ENCODE peak calls at places on chromosomes 12 and 14, in five cellular contexts. One of them, this sample, is unnamed.

GRCh38 chr14:91796622-91797347 is 64.9 kb upstream of the CATSPERB start:
- DNase-seq in WTC11: no peak
- DNase-seq in A549: no peak
- DNase-seq in GM12878: no peak
- DNase-seq in K562: no peak
- DNase-seq in this sample: no peak

GRCh38 chr14:51167587-51168219 is 72.3 kb upstream of the TMX1 start:
- DNase-seq in A549: no peak
- DNase-seq in WTC11: no peak
- DNase-seq in GM12878: no peak
- DNase-seq in K562: no peak
- DNase-seq in this sample: no peak

GRCh38 chr14:30020271-30020670 is 92.6 kb upstream of the PRKD1 start:
- DNase-seq in A549: no peak
- DNase-seq in K562: no peak
- DNase-seq in WTC11: no peak
- DNase-seq in GM12878: no peak
- DNase-seq in this sample: no peak

GRCh38 chr12:113242018-113242418 is 20.8 kb downstream of the TPCN1 start:
- DNase-seq in GM12878: no peak
- DNase-seq in A549: no peak
- DNase-seq in K562: no peak
- DNase-seq in WTC11: no peak
- DNase-seq in this sample: no peak

GRCh38 chr14:51439896-51440295 is 199.8 kb downstream of the TMX1 start:
- DNase-seq in GM12878: no peak
- DNase-seq in K562: no peak
- DNase-seq in WTC11: no peak
- DNase-seq in A549: no peak
- DNase-seq in this sample: no peak

GRCh38 chr12:15700595-15700994 is 88.6 kb downstream of the EPS8 start:
- DNase-seq in WTC11: no peak
- DNase-seq in A549: peak
- DNase-seq in GM12878: peak
- DNase-seq in K562: no peak
- DNase-seq in this sample: no peak

GRCh38 chr12:105330938-105331804 is 680 bp downstream of the C12orf75 start:
- DNase-seq in K562: peak
- DNase-seq in WTC11: peak
- DNase-seq in GM12878: no peak
- DNase-seq in A549: peak
- DNase-seq in this sample: no peak

GRCh38 chr14:33165144-33165925 is 226.7 kb downstream of the NPAS3 start:
- DNase-seq in GM12878: no peak
- DNase-seq in K562: no peak
- DNase-seq in WTC11: no peak
- DNase-seq in A549: no peak
- DNase-seq in this sample: no peak

GRCh38 chr14:75885829-75886228 is 96.0 kb downstream of the TGFB3 start:
- DNase-seq in GM12878: no peak
- DNase-seq in A549: no peak
- DNase-seq in WTC11: no peak
- DNase-seq in K562: no peak
- DNase-seq in this sample: no peak

GRCh38 chr12:61857968-61858367 is 402.2 kb upstream of the USP15 start:
- DNase-seq in GM12878: no peak
- DNase-seq in K562: no peak
- DNase-seq in WTC11: no peak
- DNase-seq in A549: no peak
- DNase-seq in this sample: no peak

GRCh38 chr12:45336762-45337596 is 121.1 kb downstream of the ANO6 start:
- DNase-seq in A549: peak
- DNase-seq in GM12878: no peak
- DNase-seq in K562: no peak
- DNase-seq in WTC11: no peak
- DNase-seq in this sample: no peak

GRCh38 chr12:95625012-95625411 is 73.7 kb upstream of the USP44 start:
- DNase-seq in K562: no peak
- DNase-seq in WTC11: no peak
- DNase-seq in A549: no peak
- DNase-seq in GM12878: no peak
- DNase-seq in this sample: no peak

GRCh38 chr14:76375484-76375883 is 453 bp upstream of the ESRRB start:
- DNase-seq in WTC11: no peak
- DNase-seq in K562: no peak
- DNase-seq in A549: no peak
- DNase-seq in GM12878: no peak
- DNase-seq in this sample: no peak

GRCh38 chr12:62934799-62935674 is at the start of gene PPM1H:
- DNase-seq in K562: peak
- DNase-seq in GM12878: no peak
- DNase-seq in A549: peak
- DNase-seq in WTC11: peak
- DNase-seq in this sample: peak

GRCh38 chr12:52070243-52070925 is 606 bp downstream of the ATG101 start:
- DNase-seq in WTC11: no peak
- DNase-seq in K562: no peak
- DNase-seq in A549: no peak
- DNase-seq in GM12878: no peak
- DNase-seq in this sample: no peak

GRCh38 chr12:7667025-7667575 is 1.4 kb upstream of the APOBEC1 start:
- DNase-seq in GM12878: no peak
- DNase-seq in A549: peak
- DNase-seq in WTC11: no peak
- DNase-seq in K562: no peak
- DNase-seq in this sample: peak

GRCh38 chr12:68405292-68405900 is 73.2 kb upstream of the MDM1 start:
- DNase-seq in K562: no peak
- DNase-seq in A549: peak
- DNase-seq in GM12878: no peak
- DNase-seq in WTC11: no peak
- DNase-seq in this sample: no peak

GRCh38 chr12:94271351-94271750 is 123.0 kb downstream of the PLXNC1 start:
- DNase-seq in K562: no peak
- DNase-seq in WTC11: no peak
- DNase-seq in A549: no peak
- DNase-seq in GM12878: no peak
- DNase-seq in this sample: no peak

GRCh38 chr14:78674820-78675219 is 504.6 kb downstream of the NRXN3 start:
- DNase-seq in WTC11: no peak
- DNase-seq in A549: no peak
- DNase-seq in K562: no peak
- DNase-seq in GM12878: no peak
- DNase-seq in this sample: no peak

GRCh38 chr12:48783432-48783831 is 5.5 kb downstream of the ADCY6 start:
- DNase-seq in GM12878: no peak
- DNase-seq in K562: no peak
- DNase-seq in WTC11: no peak
- DNase-seq in A549: no peak
- DNase-seq in this sample: no peak

GRCh38 chr12:468671-469389 is 9.1 kb downstream of the B4GALNT3 start:
- DNase-seq in GM12878: no peak
- DNase-seq in K562: no peak
- DNase-seq in A549: no peak
- DNase-seq in WTC11: no peak
- DNase-seq in this sample: no peak

GRCh38 chr12:98697209-98697608 is 52.1 kb downstream of the APAF1 start:
- DNase-seq in GM12878: no peak
- DNase-seq in WTC11: no peak
- DNase-seq in K562: no peak
- DNase-seq in A549: no peak
- DNase-seq in this sample: no peak

GRCh38 chr14:104563191-104563741 is 16.3 kb upstream of the C14orf180 start:
- DNase-seq in A549: no peak
- DNase-seq in K562: no peak
- DNase-seq in WTC11: no peak
- DNase-seq in GM12878: no peak
- DNase-seq in this sample: no peak

GRCh38 chr14:29668201-29668600 is 259.4 kb downstream of the PRKD1 start:
- DNase-seq in GM12878: no peak
- DNase-seq in WTC11: no peak
- DNase-seq in K562: no peak
- DNase-seq in A549: no peak
- DNase-seq in this sample: no peak

GRCh38 chr12:25496098-25496587 is 56.9 kb downstream of the LMNTD1 start:
- DNase-seq in GM12878: no peak
- DNase-seq in K562: no peak
- DNase-seq in WTC11: no peak
- DNase-seq in A549: no peak
- DNase-seq in this sample: no peak

GRCh38 chr14:91977909-91978308 is 30.4 kb upstream of the FBLN5 start:
- DNase-seq in GM12878: no peak
- DNase-seq in WTC11: no peak
- DNase-seq in A549: no peak
- DNase-seq in K562: no peak
- DNase-seq in this sample: no peak

GRCh38 chr12:53985900-53986685 is 1.1 kb downstream of the HOXC10 start:
- DNase-seq in GM12878: no peak
- DNase-seq in K562: peak
- DNase-seq in A549: no peak
- DNase-seq in WTC11: no peak
- DNase-seq in this sample: no peak

GRCh38 chr14:61573321-61573720 is 122.0 kb upstream of the HIF1A start:
- DNase-seq in GM12878: no peak
- DNase-seq in A549: no peak
- DNase-seq in WTC11: no peak
- DNase-seq in K562: no peak
- DNase-seq in this sample: no peak

GRCh38 chr14:24913746-24914145 is 136.2 kb downstream of the STXBP6 start:
- DNase-seq in K562: no peak
- DNase-seq in GM12878: no peak
- DNase-seq in A549: no peak
- DNase-seq in WTC11: no peak
- DNase-seq in this sample: no peak

GRCh38 chr14:103109789-103110415 is 13.4 kb upstream of the TNFAIP2 start:
- DNase-seq in A549: peak
- DNase-seq in K562: peak
- DNase-seq in WTC11: no peak
- DNase-seq in GM12878: no peak
- DNase-seq in this sample: peak

GRCh38 chr12:111285191-111285590 is 83.7 kb downstream of the PHETA1 start:
- DNase-seq in GM12878: no peak
- DNase-seq in A549: no peak
- DNase-seq in WTC11: peak
- DNase-seq in K562: no peak
- DNase-seq in this sample: no peak
- TF ChIP-seq ESRRA in GM12878: no peak
- TF ChIP-seq ESRRA in A549: no peak
- TF ChIP-seq ESRRA in WTC11: no peak
- TF ChIP-seq ESRRA in K562: no peak
- TF ChIP-seq ESRRA in this sample: no peak

GRCh38 chr14:49461529-49462401 is 124.4 kb downstream of the RPS29 start:
- DNase-seq in A549: peak
- DNase-seq in K562: peak
- DNase-seq in GM12878: peak
- DNase-seq in WTC11: peak
- DNase-seq in this sample: peak
- TF ChIP-seq ESRRA in A549: no peak
- TF ChIP-seq ESRRA in K562: no peak
- TF ChIP-seq ESRRA in GM12878: no peak
- TF ChIP-seq ESRRA in WTC11: no peak
- TF ChIP-seq ESRRA in this sample: no peak

GRCh38 chr12:23426328-23426727 is 523.1 kb downstream of the SOX5 start:
- DNase-seq in GM12878: no peak
- DNase-seq in WTC11: no peak
- DNase-seq in K562: no peak
- DNase-seq in A549: no peak
- DNase-seq in this sample: no peak
- TF ChIP-seq ESRRA in GM12878: no peak
- TF ChIP-seq ESRRA in WTC11: no peak
- TF ChIP-seq ESRRA in K562: no peak
- TF ChIP-seq ESRRA in A549: no peak
- TF ChIP-seq ESRRA in this sample: no peak

GRCh38 chr14:59847711-59848110 is 22.9 kb downstream of the RTN1 start:
- DNase-seq in GM12878: no peak
- DNase-seq in K562: no peak
- DNase-seq in A549: no peak
- DNase-seq in WTC11: no peak
- DNase-seq in this sample: no peak
- TF ChIP-seq ESRRA in GM12878: no peak
- TF ChIP-seq ESRRA in K562: no peak
- TF ChIP-seq ESRRA in A549: no peak
- TF ChIP-seq ESRRA in WTC11: no peak
- TF ChIP-seq ESRRA in this sample: no peak

GRCh38 chr12:21418403-21418802 is 19.1 kb upstream of the PYROXD1 start:
- DNase-seq in A549: no peak
- DNase-seq in WTC11: no peak
- DNase-seq in GM12878: no peak
- DNase-seq in K562: no peak
- DNase-seq in this sample: no peak

GRCh38 chr12:21413369-21414277 is 23.8 kb upstream of the PYROXD1 start:
- DNase-seq in A549: peak
- DNase-seq in WTC11: no peak
- DNase-seq in GM12878: no peak
- DNase-seq in K562: peak
- DNase-seq in this sample: peak

GRCh38 chr12:21416611-21417121 is 20.8 kb upstream of the PYROXD1 start:
- DNase-seq in GM12878: no peak
- DNase-seq in A549: peak
- DNase-seq in K562: no peak
- DNase-seq in WTC11: no peak
- DNase-seq in this sample: peak
- TF ChIP-seq ESRRA in GM12878: no peak
- TF ChIP-seq ESRRA in A549: no peak
- TF ChIP-seq ESRRA in K562: no peak
- TF ChIP-seq ESRRA in WTC11: no peak
- TF ChIP-seq ESRRA in this sample: no peak

GRCh38 chr14:105993814-105994213 is 467.4 kb downstream of the TMEM121 start:
- DNase-seq in WTC11: no peak
- DNase-seq in GM12878: no peak
- DNase-seq in K562: no peak
- DNase-seq in A549: no peak
- DNase-seq in this sample: no peak

GRCh38 chr14:105999361-106000028 is 473.1 kb downstream of the TMEM121 start:
- DNase-seq in GM12878: no peak
- DNase-seq in A549: peak
- DNase-seq in WTC11: peak
- DNase-seq in K562: peak
- DNase-seq in this sample: peak
- TF ChIP-seq ESRRA in GM12878: no peak
- TF ChIP-seq ESRRA in A549: no peak
- TF ChIP-seq ESRRA in WTC11: no peak
- TF ChIP-seq ESRRA in K562: no peak
- TF ChIP-seq ESRRA in this sample: no peak

This sample was measured in HepG2.